ENCODE peak calls at places on chromosomes 11 and 22, in nine cellular contexts. One of them, this sample, is unnamed.

GRCh38 chr11:9639985-9640384 is 23.9 kb upstream of the SWAP70 start:
- DNase-seq in stimulated activated CD4-positive, alpha-beta T cell treated with anti-CD3 and anti-CD28 coated beads, Interleukin-1b, Interleukin-23, amount 100 ng/mL, for 1 hour: no peak
- DNase-seq in Right ventricle myocardium superior: no peak
- DNase-seq in GM20000: no peak
- DNase-seq in MG63: no peak
- DNase-seq in stomach: no peak
- DNase-seq in lung microvascular endothelial cell: no peak
- DNase-seq in activated CD4-positive, alpha-beta T cell treated with anti-CD3 and anti-CD28 coated beads for 48 hours: no peak
- DNase-seq in NCI-H446: no peak
- DNase-seq in this sample: no peak

GRCh38 chr11:79019981-79020380 is 420.8 kb downstream of the TENM4 start:
- DNase-seq in lung microvascular endothelial cell: no peak
- DNase-seq in Right ventricle myocardium superior: no peak
- DNase-seq in stimulated activated CD4-positive, alpha-beta T cell treated with anti-CD3 and anti-CD28 coated beads, Interleukin-1b, Interleukin-23, amount 100 ng/mL, for 1 hour: no peak
- DNase-seq in MG63: no peak
- DNase-seq in NCI-H446: no peak
- DNase-seq in GM20000: no peak
- DNase-seq in activated CD4-positive, alpha-beta T cell treated with anti-CD3 and anti-CD28 coated beads for 48 hours: no peak
- DNase-seq in stomach: no peak
- DNase-seq in this sample: no peak

GRCh38 chr11:60251485-60252207 is 8.7 kb upstream of the MS4A4E start:
- DNase-seq in stomach: no peak
- DNase-seq in stimulated activated CD4-positive, alpha-beta T cell treated with anti-CD3 and anti-CD28 coated beads, Interleukin-1b, Interleukin-23, amount 100 ng/mL, for 1 hour: no peak
- DNase-seq in Right ventricle myocardium superior: no peak
- DNase-seq in GM20000: peak
- DNase-seq in NCI-H446: peak
- DNase-seq in lung microvascular endothelial cell: no peak
- DNase-seq in MG63: peak
- DNase-seq in activated CD4-positive, alpha-beta T cell treated with anti-CD3 and anti-CD28 coated beads for 48 hours: peak
- DNase-seq in this sample: no peak

GRCh38 chr11:33696411-33696810 is 4.2 kb downstream of the C11orf91 start:
- DNase-seq in MG63: no peak
- DNase-seq in activated CD4-positive, alpha-beta T cell treated with anti-CD3 and anti-CD28 coated beads for 48 hours: no peak
- DNase-seq in GM20000: no peak
- DNase-seq in Right ventricle myocardium superior: no peak
- DNase-seq in lung microvascular endothelial cell: peak
- DNase-seq in stimulated activated CD4-positive, alpha-beta T cell treated with anti-CD3 and anti-CD28 coated beads, Interleukin-1b, Interleukin-23, amount 100 ng/mL, for 1 hour: no peak
- DNase-seq in stomach: peak
- DNase-seq in NCI-H446: no peak
- DNase-seq in this sample: no peak

GRCh38 chr11:73387594-73388021 is 11.4 kb downstream of the RELT start:
- DNase-seq in NCI-H446: no peak
- DNase-seq in activated CD4-positive, alpha-beta T cell treated with anti-CD3 and anti-CD28 coated beads for 48 hours: no peak
- DNase-seq in MG63: no peak
- DNase-seq in lung microvascular endothelial cell: no peak
- DNase-seq in stomach: no peak
- DNase-seq in stimulated activated CD4-positive, alpha-beta T cell treated with anti-CD3 and anti-CD28 coated beads, Interleukin-1b, Interleukin-23, amount 100 ng/mL, for 1 hour: no peak
- DNase-seq in Right ventricle myocardium superior: no peak
- DNase-seq in GM20000: no peak
- DNase-seq in this sample: no peak

GRCh38 chr22:37121887-37122591 is 12.5 kb upstream of the TMPRSS6 start:
- DNase-seq in stomach: peak
- DNase-seq in NCI-H446: no peak
- DNase-seq in GM20000: peak
- DNase-seq in stimulated activated CD4-positive, alpha-beta T cell treated with anti-CD3 and anti-CD28 coated beads, Interleukin-1b, Interleukin-23, amount 100 ng/mL, for 1 hour: peak
- DNase-seq in MG63: no peak
- DNase-seq in lung microvascular endothelial cell: peak
- DNase-seq in activated CD4-positive, alpha-beta T cell treated with anti-CD3 and anti-CD28 coated beads for 48 hours: peak
- DNase-seq in Right ventricle myocardium superior: no peak
- DNase-seq in this sample: no peak

GRCh38 chr22:19870153-19871022 is 15.7 kb upstream of the GNB1L start:
- DNase-seq in activated CD4-positive, alpha-beta T cell treated with anti-CD3 and anti-CD28 coated beads for 48 hours: peak
- DNase-seq in lung microvascular endothelial cell: no peak
- DNase-seq in GM20000: no peak
- DNase-seq in MG63: no peak
- DNase-seq in NCI-H446: no peak
- DNase-seq in Right ventricle myocardium superior: peak
- DNase-seq in stomach: no peak
- DNase-seq in stimulated activated CD4-positive, alpha-beta T cell treated with anti-CD3 and anti-CD28 coated beads, Interleukin-1b, Interleukin-23, amount 100 ng/mL, for 1 hour: no peak
- DNase-seq in this sample: no peak

GRCh38 chr11:122696662-122697061 is 41.1 kb downstream of the UBASH3B start:
- DNase-seq in NCI-H446: no peak
- DNase-seq in MG63: no peak
- DNase-seq in Right ventricle myocardium superior: no peak
- DNase-seq in activated CD4-positive, alpha-beta T cell treated with anti-CD3 and anti-CD28 coated beads for 48 hours: peak
- DNase-seq in GM20000: peak
- DNase-seq in stomach: no peak
- DNase-seq in stimulated activated CD4-positive, alpha-beta T cell treated with anti-CD3 and anti-CD28 coated beads, Interleukin-1b, Interleukin-23, amount 100 ng/mL, for 1 hour: peak
- DNase-seq in lung microvascular endothelial cell: no peak
- DNase-seq in this sample: no peak

GRCh38 chr22:32619614-32620426 is 145.2 kb downstream of the FBXO7 start:
- DNase-seq in lung microvascular endothelial cell: no peak
- DNase-seq in GM20000: no peak
- DNase-seq in Right ventricle myocardium superior: peak
- DNase-seq in stomach: no peak
- DNase-seq in stimulated activated CD4-positive, alpha-beta T cell treated with anti-CD3 and anti-CD28 coated beads, Interleukin-1b, Interleukin-23, amount 100 ng/mL, for 1 hour: no peak
- DNase-seq in activated CD4-positive, alpha-beta T cell treated with anti-CD3 and anti-CD28 coated beads for 48 hours: no peak
- DNase-seq in MG63: peak
- DNase-seq in NCI-H446: no peak
- DNase-seq in this sample: no peak

GRCh38 chr22:40040927-40041326 is 46.2 kb downstream of the FAM83F start:
- DNase-seq in stomach: no peak
- DNase-seq in stimulated activated CD4-positive, alpha-beta T cell treated with anti-CD3 and anti-CD28 coated beads, Interleukin-1b, Interleukin-23, amount 100 ng/mL, for 1 hour: no peak
- DNase-seq in Right ventricle myocardium superior: peak
- DNase-seq in GM20000: no peak
- DNase-seq in MG63: peak
- DNase-seq in activated CD4-positive, alpha-beta T cell treated with anti-CD3 and anti-CD28 coated beads for 48 hours: no peak
- DNase-seq in NCI-H446: peak
- DNase-seq in lung microvascular endothelial cell: peak
- DNase-seq in this sample: no peak